ENCODE peak calls at places on chromosomes 11 and 22, in seven cellular contexts. A, K, D, E, L, M and F are unnamed samples. For H3K4me1, the result is how much of the 10 kb centered on the place peaks cover.

GRCh38 chr11:118915396-118915795 is 10.3 kb downstream of the BCL9L start:
- DNase-seq in K (no peak), A (no peak), D (no peak), L (no peak), M (no peak), E (no peak), F (no peak)

GRCh38 chr11:27864046-27865025 is 164.1 kb upstream of the BDNF start:
- DNase-seq in M (no peak), D (no peak), K (no peak), A (no peak), L (no peak), E (no peak), F (no peak)

GRCh38 chr22:17476838-17477237 is 86.5 kb upstream of the SLC25A18 start:
- DNase-seq in L (no peak), M (no peak), K (no peak), D (no peak), A (no peak), E (no peak), F (no peak)

GRCh38 chr22:39486951-39487825 is 14.9 kb upstream of the MIEF1 start:
- DNase-seq in L (no peak), E (no peak), M (no peak), D (no peak), K (no peak), A (no peak), F (no peak)

GRCh38 chr11:117664897-117665296 is 132.1 kb downstream of the DSCAML1 start:
- DNase-seq in D (no peak), E (no peak), M (no peak), A (no peak), K (no peak), L (no peak), F (no peak)

GRCh38 chr22:29887358-29887757 is 4.4 kb downstream of the MTMR3 start:
- DNase-seq in E (no peak), M (no peak), K (no peak), A (no peak), D (no peak), L (no peak), F (no peak)

GRCh38 chr22:46083383-46084350 is 66.7 kb upstream of the PPARA start:
- DNase-seq in D (peak), L (no peak), M (peak), E (no peak), K (no peak), A (no peak), F (no peak)

GRCh38 chr22:32751065-32751739 is 50.3 kb upstream of the TIMP3 start:
- DNase-seq in M (no peak), K (no peak), A (no peak), D (no peak), L (no peak), E (no peak), F (no peak)

GRCh38 chr11:31598454-31598853 is 88.9 kb downstream of the ELP4 start:
- DNase-seq in L (no peak), E (no peak), K (no peak), M (no peak), D (no peak), A (no peak), F (no peak)

GRCh38 chr11:129117595-129118350 is 74.4 kb downstream of the ARHGAP32 start:
- DNase-seq in L (peak), E (no peak), M (peak), K (peak), A (peak), D (no peak), F (peak)

GRCh38 chr11:93248602-93249001 is 50.8 kb upstream of the SLC36A4 start:
- DNase-seq in L (no peak), E (no peak), M (no peak), D (no peak), A (peak), K (peak), F (no peak)

GRCh38 chr22:26430600-26430999 is 1.5 kb downstream of the ASPHD2 start:
- DNase-seq in D (no peak), E (no peak), M (no peak), K (peak), L (no peak), A (no peak), F (no peak)

GRCh38 chr22:50329236-50329635 is 2.4 kb upstream of the DENND6B start:
- DNase-seq in E (no peak), D (no peak), L (no peak), K (no peak), M (no peak), A (peak), F (peak)

GRCh38 chr11:26187639-26188038 is 144.3 kb upstream of the ANO3 start:
- DNase-seq in D (no peak), A (peak), L (no peak), K (no peak), E (no peak), M (no peak), F (no peak)

GRCh38 chr11:2100361-2101170 is 38.6 kb downstream of the IGF2 start:
- DNase-seq in K (no peak), D (no peak), A (no peak), L (peak), E (no peak), M (peak), F (peak)

GRCh38 chr11:94539420-94539819 is 4.3 kb upstream of the FUT4 start:
- DNase-seq in K (no peak), M (peak), A (no peak), D (no peak), L (no peak), E (no peak), F (no peak)

GRCh38 chr11:74820763-74821162 is 72.1 kb downstream of the RNF169 start:
- DNase-seq in K (no peak), A (peak), M (no peak), L (no peak), E (no peak), D (no peak), F (peak)

GRCh38 chr22:39574779-39575551 is 4.4 kb downstream of the CACNA1I start:
- DNase-seq in L (no peak), M (no peak), E (no peak), D (no peak), A (peak), K (no peak), F (peak)

GRCh38 chr11:88799749-88800500 is 265.9 kb downstream of the GRM5 start:
- DNase-seq in D (no peak), L (no peak), M (no peak), K (no peak), E (no peak), A (no peak), F (no peak)

GRCh38 chr11:108926522-108927380 is 261.9 kb downstream of the DDX10 start:
- DNase-seq in K (no peak), M (no peak), E (no peak), A (no peak), L (no peak), D (no peak), F (no peak)

GRCh38 chr11:85132839-85133238 is 494.3 kb downstream of the DLG2 start:
- DNase-seq in E (no peak), M (no peak), K (no peak), D (no peak), A (peak), L (no peak), F (no peak)

GRCh38 chr11:31820438-31820818 is 9.3 kb upstream of the PAX6 start:
- DNase-seq in L (no peak), A (no peak), D (no peak), K (no peak), M (no peak), E (no peak), F (no peak)

GRCh38 chr22:25131198-25131887 is 68.3 kb upstream of the CRYBB3 start:
- DNase-seq in E (no peak), M (no peak), D (no peak), A (no peak), L (no peak), K (peak), F (no peak)

GRCh38 chr11:13040969-13041561 is 31.9 kb downstream of the RASSF10 start:
- DNase-seq in D (no peak), K (no peak), A (no peak), M (no peak), L (no peak), E (no peak), F (no peak)

GRCh38 chr11:128716661-128717210 is 22.9 kb downstream of the FLI1 start:
- DNase-seq in M (no peak), A (peak), L (peak), K (no peak), E (no peak), D (no peak), F (peak)

GRCh38 chr11:123461164-123461563 is 31.1 kb downstream of the GRAMD1B start:
- DNase-seq in K (no peak), D (no peak), E (no peak), L (no peak), A (no peak), M (no peak), F (no peak)

GRCh38 chr11:125165664-125166346 is 1.3 kb downstream of the PKNOX2 start:
- DNase-seq in D (no peak), L (no peak), A (peak), E (no peak), M (no peak), K (no peak), F (no peak)

GRCh38 chr11:34512810-34513673 is 552 bp downstream of the ELF5 start:
- DNase-seq in K (peak), D (no peak), L (peak), A (peak), E (no peak), M (peak), F (peak)

GRCh38 chr22:22178992-22179391 is 65.6 kb upstream of the VPREB1 start:
- DNase-seq in M (no peak), K (no peak), D (no peak), L (no peak), A (no peak), E (no peak), F (no peak)

GRCh38 chr22:35642305-35642741 is 5.9 kb upstream of the APOL6 start:
- DNase-seq in D (no peak), E (no peak), L (no peak), K (no peak), A (peak), M (no peak), F (peak)

GRCh38 chr11:107044503-107044902 is 26.2 kb upstream of the GUCY1A2 start:
- DNase-seq in A (no peak), D (no peak), E (no peak), M (no peak), K (no peak), L (no peak), F (no peak)

GRCh38 chr11:62805044-62805892 is at the start of gene NXF1:
- DNase-seq in M (peak), L (peak), K (peak), E (peak), D (peak), A (peak), F (peak)

GRCh38 chr11:62806611-62807121 is 1.4 kb upstream of the NXF1 start:
- DNase-seq in A (peak), L (no peak), K (peak), E (no peak), M (no peak), D (no peak), F (no peak)

GRCh38 chr11:62810748-62811147 is 5.5 kb upstream of the NXF1 start:
- DNase-seq in D (no peak), M (no peak), K (no peak), A (no peak), E (no peak), L (no peak), F (no peak)

GRCh38 chr11:62804310-62805043 is 763 bp downstream of the NXF1 start:
- DNase-seq in D (no peak), L (no peak), A (peak), M (peak), E (no peak), K (no peak), F (no peak)

DNA sequence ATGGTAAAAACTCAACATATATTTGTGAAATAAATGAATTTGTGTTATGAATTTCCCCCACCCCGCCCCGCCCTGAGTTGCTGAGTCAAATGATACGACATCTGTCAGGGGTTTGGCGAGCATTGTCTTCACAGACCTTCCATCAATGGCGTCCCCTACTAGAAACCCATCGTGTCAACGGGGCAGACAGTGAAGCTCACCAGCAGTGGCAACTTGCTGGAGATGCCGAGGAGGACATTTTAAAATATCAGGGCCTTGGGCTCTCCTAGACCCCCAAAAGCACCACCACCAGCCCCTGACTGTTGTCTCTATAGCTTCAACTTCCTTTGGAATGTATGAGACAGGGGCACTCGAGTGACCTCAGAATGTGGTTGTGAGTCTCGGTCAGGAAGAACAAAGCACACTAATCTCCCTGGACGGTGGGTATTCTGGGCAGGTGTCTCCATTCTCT is 776 bp upstream of the NXF1 start:
- DNase-seq in E (no peak), A (no peak), D (no peak), L (no peak), K (peak), M (no peak), F (no peak)
- H3K4me3 ChIP-seq in E (peak), A (peak), D (peak), L (peak), K (peak), M (peak), F (peak)

GRCh38 chr22:38035530-38035885 is 21.7 kb upstream of the PICK1 start:
- DNase-seq in K (peak), A (no peak), E (no peak), M (no peak), L (no peak), D (no peak), F (no peak)
- H3K4me1 ChIP-seq in K (under half), A (under half), E (under half), M (under half), L (under half), D (half or more), F (under half)

DNA sequence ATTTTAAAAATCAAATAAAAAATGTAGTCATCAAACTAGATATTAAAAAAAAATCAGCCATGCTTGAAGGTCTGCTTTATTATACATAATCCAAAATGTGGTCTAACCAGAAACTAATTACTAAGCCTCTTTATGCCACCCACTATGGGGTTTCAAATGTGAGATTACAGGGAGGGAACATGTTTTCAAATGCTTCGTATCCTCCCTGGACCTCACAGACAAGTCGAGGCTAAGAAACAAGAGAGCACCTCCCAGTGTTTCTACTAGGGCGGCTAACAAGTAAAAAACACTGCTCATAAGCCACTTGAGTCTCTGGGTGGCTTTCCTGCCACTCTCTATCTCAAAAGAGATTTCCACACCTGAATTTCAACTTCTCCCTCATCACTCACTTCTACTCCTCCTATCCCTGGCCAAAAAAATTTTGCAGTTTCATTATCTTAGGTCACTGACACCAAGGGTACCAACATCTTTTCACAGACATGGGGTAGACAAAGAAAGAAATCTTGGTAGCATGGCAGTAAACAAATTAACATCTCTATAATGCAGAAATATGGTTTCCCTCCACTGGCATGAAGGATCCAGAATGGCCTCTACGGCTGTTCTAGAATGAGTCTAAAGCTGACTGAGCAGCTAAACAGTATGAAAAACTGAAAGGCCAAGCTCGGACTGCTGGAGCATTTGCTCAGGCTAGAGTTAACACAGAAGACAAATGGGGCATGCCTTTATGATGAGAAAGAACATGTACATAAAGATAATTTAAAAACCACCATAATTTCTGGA is 50.9 kb downstream of the PITPNB start:
- DNase-seq in A (no peak), K (no peak), L (no peak), D (no peak), M (no peak), E (no peak), F (peak)
- H3K27ac ChIP-seq in A (peak), K (no peak), L (no peak), D (peak), M (no peak), E (peak), F (peak)

DNA sequence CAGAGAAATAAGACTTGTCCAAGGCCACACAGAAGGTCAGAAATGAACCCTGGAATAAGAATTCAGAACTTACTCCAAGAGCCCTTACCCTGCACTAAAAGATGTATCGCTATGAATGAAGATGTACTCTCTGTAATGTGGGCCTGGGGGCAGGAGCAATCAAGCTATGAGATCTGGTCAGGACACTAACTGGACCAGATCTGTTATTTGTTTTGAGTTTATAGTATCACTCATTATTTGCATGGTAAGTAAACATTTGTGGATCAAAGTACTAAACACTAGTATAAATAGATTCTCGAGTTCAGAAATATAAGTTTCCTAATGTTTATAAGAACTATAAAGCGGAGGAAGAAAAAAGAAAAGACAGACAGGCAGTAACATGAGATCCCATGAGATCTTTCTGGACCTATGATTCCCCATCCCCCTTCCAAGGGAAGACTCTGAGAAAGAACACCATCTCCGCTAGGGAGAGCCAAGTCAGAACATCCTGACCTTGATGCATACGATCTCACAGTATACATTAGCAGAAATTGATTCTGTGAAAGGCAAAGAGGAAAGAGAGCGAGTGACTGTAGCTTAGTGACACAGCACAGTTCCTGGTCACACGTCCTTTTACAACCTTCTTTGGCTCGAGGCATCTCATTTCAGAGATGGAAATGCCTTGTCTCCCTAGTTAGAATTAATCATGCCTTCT is 71.2 kb downstream of the USP35 start:
- DNase-seq in E (no peak), A (no peak), L (no peak), M (no peak), K (no peak), D (no peak), F (no peak)
- H3K4me3 ChIP-seq in E (no peak), A (no peak), L (no peak), M (no peak), K (no peak), D (no peak), F (no peak)

GRCh38 chr11:102405501-102405900 is 47.1 kb downstream of the TMEM123 start:
- DNase-seq in E (no peak), D (no peak), K (no peak), L (no peak), A (no peak), M (no peak), F (no peak)

GRCh38 chr11:102402556-102402955 is 50.0 kb downstream of the TMEM123 start:
- DNase-seq in L (no peak), D (no peak), E (no peak), M (no peak), K (no peak), A (no peak), F (no peak)

GRCh38 chr11:102407901-102408300 is 44.7 kb downstream of the TMEM123 start:
- DNase-seq in M (no peak), L (no peak), K (no peak), D (no peak), E (no peak), A (no peak), F (no peak)

GRCh38 chr11:102408339-102408738 is 44.2 kb downstream of the TMEM123 start:
- DNase-seq in E (no peak), A (no peak), K (peak), L (no peak), D (no peak), M (no peak), F (no peak)

GRCh38 chr11:102406099-102406498 is 46.5 kb downstream of the TMEM123 start:
- DNase-seq in D (no peak), K (no peak), E (no peak), M (no peak), L (no peak), A (no peak), F (no peak)
- H3K4me1 ChIP-seq in D (under half), K (under half), E (under half), M (half or more), L (half or more), A (under half), F (under half)

DNA sequence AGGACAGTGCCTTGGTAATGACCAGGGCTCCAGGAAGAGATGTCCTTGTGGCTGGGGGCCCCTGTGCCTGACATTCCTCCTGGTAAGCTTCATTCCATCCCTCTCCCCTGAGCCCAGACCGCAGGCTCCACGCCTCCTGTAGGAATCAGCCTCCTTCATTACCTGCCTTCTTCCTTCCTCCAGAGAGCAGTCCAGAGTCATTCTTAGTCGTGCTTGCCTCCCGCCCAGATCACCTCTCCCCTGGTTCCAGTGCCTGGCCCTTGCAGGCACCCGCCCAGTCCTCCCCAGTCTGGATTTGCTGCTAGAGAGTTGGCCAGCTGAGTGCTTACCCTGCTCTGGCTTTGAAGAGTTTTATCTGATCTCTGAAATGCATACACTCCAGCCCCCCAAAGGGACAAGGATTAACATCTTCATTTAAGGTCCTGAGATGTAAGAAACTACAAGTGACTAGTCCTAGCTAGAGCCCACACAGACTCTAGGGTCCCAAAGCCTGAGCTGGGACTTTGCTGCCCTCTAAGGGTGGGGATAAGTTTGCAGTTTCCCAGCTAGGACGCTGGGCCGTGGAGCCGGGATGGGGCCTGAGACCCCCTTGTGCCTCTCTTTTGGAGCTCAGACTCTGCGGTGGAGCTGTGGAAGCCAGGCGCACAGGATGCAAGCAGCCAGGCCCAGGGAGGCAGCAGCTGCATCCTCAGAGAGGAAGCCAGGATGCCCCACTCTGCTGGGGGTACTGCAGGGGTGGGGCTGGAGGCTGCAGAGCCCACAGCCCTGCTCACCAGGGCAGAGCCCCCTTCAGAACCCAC is 1.6 kb downstream of the NR1H3 start:
- DNase-seq in L (peak), D (no peak), M (peak), E (no peak), K (peak), A (peak), F (no peak)
- H3K27ac ChIP-seq in L (no peak), D (peak), M (peak), E (no peak), K (no peak), A (peak), F (no peak)